ENCODE peak calls at places on chromosomes 1 and 21, in ten cellular contexts. P is stimulated activated naive CD4-positive, alpha-beta T cell treated with Interleukin-2 at 50 U/mL for 16 hours; Q is naive thymus-derived CD8-positive, alpha-beta T cell; S is NCI-H1048; M is pulmonary artery endothelial cell; Z is DMS53; I is psoas muscle; L is AG04450; V is stimulated activated CD4-positive, alpha-beta T cell treated with anti-CD3 and anti-CD28 coated beads, Interleukin-1b, Interleukin-23, amount 100 ng/mL, for 24 hours; B is neural crest cell. U is an unnamed sample.

GRCh38 chr1:222053790-222054294 is 312.0 kb upstream of the DUSP10 start:
- DNase-seq in P (no peak), Q (no peak), S (no peak), Z (no peak), M (no peak), B (no peak), V (no peak), I (no peak), L (no peak), U (no peak)

GRCh38 chr1:156648951-156649350 is 7.0 kb downstream of the BCAN start:
- DNase-seq in M (no peak), Z (no peak), Q (no peak), V (no peak), P (no peak), L (no peak), I (no peak), B (no peak), S (no peak), U (no peak)

GRCh38 chr1:236421022-236421421 is 26.9 kb downstream of the EDARADD start:
- DNase-seq in V (no peak), L (no peak), I (no peak), Q (no peak), P (no peak), B (no peak), S (no peak), M (no peak), Z (peak; percentile 87), U (no peak)

GRCh38 chr1:170030212-170030611 is 44.3 kb downstream of the KIFAP3 start:
- DNase-seq in M (no peak), P (no peak), Z (no peak), Q (no peak), S (no peak), I (no peak), L (no peak), B (no peak), V (no peak), U (no peak)

GRCh38 chr1:52368383-52369172 is 2.6 kb upstream of the CC2D1B start:
- DNase-seq in B (no peak), Q (peak; percentile 57), P (peak; percentile 58), I (peak; percentile 71), S (peak; percentile 70), V (no peak), M (no peak), L (no peak), Z (peak; percentile 96), U (peak; percentile 33)

GRCh38 chr1:211908453-211908852 is 77.9 kb upstream of the LPGAT1 start:
- DNase-seq in V (no peak), L (no peak), Q (no peak), B (no peak), S (no peak), P (no peak), Z (no peak), M (no peak), I (no peak), U (no peak)

GRCh38 chr1:153485880-153486279 is 25.4 kb upstream of the S100A7 start:
- DNase-seq in I (no peak), B (no peak), M (no peak), Q (no peak), S (no peak), V (no peak), Z (no peak), P (no peak), L (no peak), U (peak; percentile 39)

GRCh38 chr1:37667023-37667769 is 25.1 kb upstream of the CDCA8 start:
- DNase-seq in L (no peak), S (no peak), I (no peak), M (no peak), B (no peak), P (no peak), V (no peak), Q (no peak), Z (no peak), U (no peak)

GRCh38 chr1:205687242-205687641 is 6.9 kb upstream of the SLC45A3 start:
- DNase-seq in M (no peak), L (no peak), S (no peak), B (no peak), V (no peak), I (no peak), Q (no peak), P (no peak), Z (no peak), U (no peak)

GRCh38 chr1:167095368-167095767 is 1.5 kb downstream of the STYXL2 start:
- DNase-seq in I (no peak), Z (no peak), B (no peak), L (peak; percentile 15), Q (no peak), M (no peak), S (no peak), V (no peak), P (no peak), U (no peak)

GRCh38 chr1:111758373-111758772 is 2.7 kb downstream of the DDX20 start:
- DNase-seq in Q (no peak), Z (peak; percentile 24), V (no peak), B (no peak), S (no peak), I (no peak), P (no peak), L (no peak), M (no peak), U (no peak)

GRCh38 chr1:38000233-38000528 is 5.1 kb downstream of the FHL3 start:
- DNase-seq in V (no peak), S (no peak), L (no peak), I (no peak), Z (no peak), B (no peak), Q (no peak), M (no peak), P (no peak), U (no peak)

GRCh38 chr21:46477765-46478164 is 19.1 kb downstream of the DIP2A start:
- DNase-seq in B (no peak), I (no peak), S (no peak), Z (no peak), L (no peak), M (no peak), V (no peak), Q (no peak), P (no peak), U (no peak)